ENCODE peak calls at places on chromosomes 2 and 18, in five cellular contexts. W, R, N, K and D are unnamed samples.

GRCh38 chr2:232997749-232998665 is 15.0 kb downstream of the NGEF start:
- DNase-seq in W (no peak), R (no peak), N (no peak), K (no peak), D (no peak)

GRCh38 chr2:207513577-207514257 is 16.0 kb upstream of the CREB1 start:
- DNase-seq in W (no peak), R (no peak), N (no peak), K (no peak), D (no peak)

GRCh38 chr2:3130444-3130843 is 247.2 kb downstream of the EIPR1 start:
- DNase-seq in W (no peak), R (no peak), N (no peak), K (no peak), D (no peak)

GRCh38 chr2:45342-46130 is 769 bp downstream of the FAM110C start:
- DNase-seq in W (peak), R (no peak), N (no peak), K (no peak), D (no peak)

GRCh38 chr2:11048335-11049008 is 106.8 kb upstream of the SLC66A3 start:
- DNase-seq in W (no peak), R (no peak), N (no peak), K (no peak), D (no peak)

GRCh38 chr18:23721711-23722479 is 32.6 kb downstream of the LAMA3 start:
- DNase-seq in W (no peak), R (no peak), N (no peak), K (no peak), D (no peak)

GRCh38 chr2:46248171-46248570 is 49.0 kb upstream of the EPAS1 start:
- DNase-seq in W (no peak), R (no peak), N (no peak), K (no peak), D (no peak)

GRCh38 chr18:657311-657997 is at the start of gene TYMS:
- DNase-seq in W (peak), R (peak), N (no peak), K (peak), D (peak)

GRCh38 chr2:158926478-158926948 is 41.9 kb upstream of the TANC1 start:
- DNase-seq in W (no peak), R (no peak), N (no peak), K (peak), D (no peak)

GRCh38 chr2:191215205-191215604 is 30.0 kb upstream of the MYO1B start:
- DNase-seq in W (no peak), R (no peak), N (no peak), K (no peak), D (no peak)

GRCh38 chr2:128069769-128070168 is 21.2 kb upstream of the UGGT1 start:
- DNase-seq in W (no peak), R (no peak), N (no peak), K (no peak), D (no peak)

GRCh38 chr2:118032169-118033013 is 18.5 kb upstream of the CCDC93 start:
- DNase-seq in W (peak), R (peak), N (no peak), K (peak), D (peak)

GRCh38 chr18:34492652-34493051 is 217.4 kb upstream of the DTNA start:
- DNase-seq in W (no peak), R (no peak), N (no peak), K (peak), D (no peak)

GRCh38 chr2:188721231-188721630 is 252.9 kb upstream of the COL3A1 start:
- DNase-seq in W (no peak), R (no peak), N (no peak), K (no peak), D (no peak)
- TF ChIP-seq SUZ12 in W (no peak), R (no peak), N (no peak), K (no peak), D (no peak)

GRCh38 chr2:9594361-9595063 is 36.3 kb downstream of the YWHAQ start:
- DNase-seq in W (no peak), R (no peak), N (no peak), K (peak), D (no peak)
- TF ChIP-seq SUZ12 in W (no peak), R (no peak), N (no peak), K (no peak), D (no peak)

DNA sequence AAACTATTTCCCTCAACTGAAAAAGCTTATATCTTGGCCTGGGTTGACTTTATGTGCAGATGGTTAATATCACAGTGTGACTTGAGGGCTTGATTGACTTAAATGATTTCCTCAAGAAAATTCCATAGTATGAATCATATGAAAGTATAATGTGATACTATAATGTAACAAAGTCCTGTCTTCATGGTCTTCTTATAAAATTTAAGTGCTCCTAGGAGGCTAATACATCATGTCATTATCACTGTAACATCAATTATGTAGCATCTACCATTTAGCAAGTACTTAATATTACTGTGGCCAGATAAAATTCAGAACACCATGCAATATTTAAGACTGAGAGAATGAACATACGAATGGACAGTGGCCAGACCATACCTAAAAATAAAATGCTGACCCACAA is 276.1 kb downstream of the RIT2 start:
- DNase-seq in W (no peak), R (no peak), N (no peak), K (no peak), D (no peak)
- TF ChIP-seq SUZ12 in W (no peak), R (no peak), N (no peak), K (no peak), D (no peak)

GRCh38 chr2:81327916-81328315 is 1023.4 kb upstream of the LRRTM1 start:
- DNase-seq in W (no peak), R (no peak), N (no peak), K (no peak), D (no peak)

GRCh38 chr2:81328968-81329367 is 1024.4 kb upstream of the LRRTM1 start:
- DNase-seq in W (no peak), R (no peak), N (no peak), K (no peak), D (no peak)

GRCh38 chr2:81324046-81324445 is 1019.5 kb upstream of the LRRTM1 start:
- DNase-seq in W (no peak), R (peak), N (no peak), K (peak), D (no peak)
- TF ChIP-seq SUZ12 in W (no peak), R (no peak), N (no peak), K (no peak), D (no peak)

GRCh38 chr2:85753035-85753524 is 711 bp upstream of the ATOH8 start:
- DNase-seq in W (no peak), R (no peak), N (no peak), K (no peak), D (no peak)

GRCh38 chr2:85754313-85755095 is 713 bp downstream of the ATOH8 start:
- DNase-seq in W (peak), R (no peak), N (no peak), K (peak), D (peak)

GRCh38 chr2:85751627-85752026 is 2.2 kb upstream of the ATOH8 start:
- DNase-seq in W (no peak), R (no peak), N (no peak), K (no peak), D (no peak)

GRCh38 chr2:85755122-85756027 is 1.6 kb downstream of the ATOH8 start:
- DNase-seq in W (no peak), R (no peak), N (no peak), K (no peak), D (no peak)

GRCh38 chr2:85753525-85754312 is at the start of gene ATOH8:
- DNase-seq in W (peak), R (peak), N (no peak), K (peak), D (peak)
- TF ChIP-seq SUZ12 in W (no peak), R (no peak), N (no peak), K (no peak), D (no peak)